ENCODE peak calls at places on chromosomes 13 and 19, in six cellular contexts. V, I, B, Z, S and J are unnamed samples.
A peak's percentile ranks its signal among the peaks of the same experiment; 100 is the strongest.

GRCh38 chr19:52601025-52601973 is 31.2 kb downstream of the ZNF701 start:
- DNase-seq in Z (peak; percentile 87), V (peak; percentile 91), B (peak; percentile 97), S (peak; percentile 94), I (peak; percentile 94), J (no peak)

GRCh38 chr13:82772802-82773201 is 1109.5 kb downstream of the SLITRK1 start:
- DNase-seq in B (no peak), S (no peak), Z (peak; percentile 47), I (no peak), V (no peak), J (no peak)

GRCh38 chr13:105979586-105979985 is 555.9 kb downstream of the EFNB2 start:
- DNase-seq in B (no peak), I (peak; percentile 38), S (no peak), Z (no peak), V (no peak), J (no peak)

GRCh38 chr13:99367663-99368448 is 60.7 kb upstream of the GPR183 start:
- DNase-seq in V (no peak), Z (no peak), B (no peak), I (no peak), S (no peak), J (peak; percentile 34)

GRCh38 chr13:41356788-41357187 is 45.7 kb downstream of the NAA16 start:
- DNase-seq in B (no peak), V (no peak), I (no peak), Z (no peak), S (no peak), J (no peak)

GRCh38 chr13:77563110-77563509 is 27.6 kb downstream of the SCEL start:
- DNase-seq in B (no peak), Z (peak; percentile 17), I (no peak), V (no peak), S (no peak), J (no peak)

GRCh38 chr19:32012206-32012605 is 333.2 kb upstream of the ZNF507 start:
- DNase-seq in S (no peak), V (no peak), B (no peak), I (no peak), Z (no peak), J (peak; percentile 65)

GRCh38 chr19:1395194-1396018 is 5.9 kb downstream of the GAMT start:
- DNase-seq in V (no peak), I (peak; percentile 68), B (no peak), Z (no peak), S (no peak), J (no peak)

GRCh38 chr13:51280379-51280940 is 58.3 kb downstream of the FAM124A start:
- DNase-seq in I (no peak), Z (no peak), S (no peak), B (peak; percentile 58), V (no peak), J (no peak)

GRCh38 chr13:53010374-53011105 is 18.1 kb upstream of the OLFM4 start:
- DNase-seq in S (no peak), Z (no peak), V (no peak), B (no peak), I (peak; percentile 93), J (no peak)

GRCh38 chr19:41792513-41793413 is 3.6 kb upstream of the CEACAM3 start:
- DNase-seq in I (peak; percentile 59), Z (peak; percentile 36), S (peak; percentile 72), V (no peak), B (no peak), J (no peak)

GRCh38 chr19:54001496-54001895 is 10.1 kb downstream of the CACNG6 start:
- DNase-seq in S (no peak), Z (no peak), V (no peak), B (no peak), I (no peak), J (no peak)

GRCh38 chr19:8580710-8581281 is 3.6 kb upstream of the MYO1F start:
- DNase-seq in B (peak; percentile 88), I (peak; percentile 84), Z (peak; percentile 66), V (peak; percentile 67), S (peak; percentile 91), J (no peak)

GRCh38 chr13:104962411-104962810 is 1573.1 kb downstream of the EFNB2 start:
- DNase-seq in I (no peak), Z (no peak), B (no peak), V (no peak), S (no peak), J (no peak)

GRCh38 chr13:75468098-75468497 is 13.9 kb downstream of the TBC1D4 start:
- DNase-seq in Z (peak; percentile 53), V (no peak), B (no peak), S (no peak), I (no peak), J (no peak)

GRCh38 chr19:44726465-44726864 is 22.0 kb upstream of the BCL3 start:
- DNase-seq in I (no peak), S (no peak), Z (no peak), B (no peak), V (no peak), J (no peak)

GRCh38 chr19:29873024-29873800 is 61.4 kb downstream of the CCNE1 start:
- DNase-seq in Z (no peak), B (no peak), I (peak; percentile 11), S (peak; percentile 61), V (no peak), J (no peak)

GRCh38 chr19:18107235-18108083 is 9.9 kb downstream of the MAST3 start:
- DNase-seq in I (peak; percentile 32), V (no peak), B (no peak), Z (no peak), S (no peak), J (no peak)

GRCh38 chr19:18108897-18109296 is 11.3 kb downstream of the MAST3 start:
- DNase-seq in Z (no peak), I (no peak), B (no peak), V (no peak), S (no peak), J (no peak)

GRCh38 chr19:18110833-18111232 is 13.3 kb downstream of the MAST3 start:
- DNase-seq in V (no peak), S (no peak), Z (no peak), I (peak; percentile 97), B (no peak), J (no peak)

GRCh38 chr19:18109731-18110671 is 12.4 kb downstream of the MAST3 start:
- DNase-seq in V (no peak), B (peak; percentile 74), S (peak; percentile 35), Z (no peak), I (peak; percentile 68), J (no peak)

DNA sequence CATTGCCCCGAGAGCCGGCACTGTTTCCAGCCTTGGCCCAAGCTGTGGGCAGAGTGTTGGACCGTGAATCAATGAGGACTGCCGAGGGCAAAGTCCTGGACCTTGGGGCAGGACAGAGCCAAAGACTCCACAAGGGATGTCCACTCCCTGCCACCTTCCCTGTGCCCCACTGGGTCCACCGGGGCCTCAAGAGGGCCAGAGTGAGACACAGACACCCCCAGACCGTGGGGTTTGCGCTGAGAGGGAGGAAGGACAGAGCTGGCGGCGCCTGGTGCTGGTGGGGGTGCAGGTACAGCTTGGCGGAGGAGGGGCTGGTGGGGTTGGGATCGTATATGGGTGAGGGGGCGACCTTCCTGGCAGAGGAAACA is 11.8 kb downstream of the MAST3 start:
- DNase-seq in V (no peak), B (no peak), I (peak; percentile 27), Z (no peak), S (no peak), J (no peak)
- H3K27ac ChIP-seq in V (no peak overlapping the region), B (peak overlapping the region; percentile 49), I (peak overlapping the region; percentile 78), Z (no peak overlapping the region), S (no peak overlapping the region), J (peak overlapping the region; percentile 43)

DNA sequence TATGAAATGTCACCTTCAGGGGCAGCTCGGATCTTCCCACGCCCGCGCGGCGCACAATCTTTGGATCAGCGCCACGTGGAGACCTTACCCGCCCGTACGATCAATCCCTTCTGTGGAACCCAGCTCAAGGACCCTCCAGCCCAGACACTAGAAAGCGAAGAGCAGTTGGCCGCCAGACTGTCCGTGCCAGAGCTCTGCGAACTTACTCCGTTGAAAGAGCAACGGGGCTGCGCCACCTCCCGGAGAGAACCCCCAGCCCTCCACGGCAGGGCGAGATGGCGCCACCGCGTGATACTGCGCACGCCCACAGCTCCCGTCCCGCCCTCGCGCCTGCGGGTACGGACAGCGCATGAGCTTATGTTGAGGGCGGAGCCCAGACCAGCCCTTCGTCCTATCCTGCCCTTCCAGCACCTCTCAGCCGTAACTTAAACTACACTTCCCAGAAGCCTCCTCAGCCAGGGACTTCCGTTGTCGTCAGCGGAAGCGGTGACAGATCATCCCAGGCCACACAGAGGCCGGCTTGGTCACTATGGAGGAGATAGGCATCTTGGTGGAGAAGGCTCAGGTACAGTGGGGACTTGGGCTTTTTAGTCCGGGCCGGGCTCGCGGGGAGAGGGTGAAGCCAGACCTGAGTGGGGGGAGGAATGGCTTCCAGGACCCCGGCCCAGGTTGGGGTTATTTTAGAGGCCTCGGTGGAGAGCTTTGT is at the start of gene PSMC4:
- DNase-seq in V (peak; percentile 93), Z (peak; percentile 99), I (peak; percentile 99), B (peak; percentile 99), S (peak; percentile 97), J (peak; percentile 99)
- TF ChIP-seq POLR2A in V (peak; percentile 46), Z (peak; percentile 95), I (peak; percentile 66), B (peak; percentile 84), S (peak; percentile 43), J (peak; percentile 83)

GRCh38 chr19:43622956-43623355 is 3.5 kb upstream of the ZNF428 start:
- DNase-seq in Z (no peak), V (no peak), S (no peak), I (no peak), B (no peak), J (no peak)

GRCh38 chr19:43624933-43625332 is 5.5 kb upstream of the ZNF428 start:
- DNase-seq in B (no peak), I (peak; percentile 71), V (no peak), S (peak; percentile 81), Z (peak; percentile 8), J (no peak)

GRCh38 chr19:43625918-43626579 is 6.6 kb upstream of the ZNF428 start:
- DNase-seq in V (no peak), I (no peak), B (no peak), Z (no peak), S (no peak), J (no peak)

GRCh38 chr19:43622070-43622469 is 2.6 kb upstream of the ZNF428 start:
- DNase-seq in I (no peak), B (no peak), V (no peak), Z (no peak), S (no peak), J (no peak)

DNA sequence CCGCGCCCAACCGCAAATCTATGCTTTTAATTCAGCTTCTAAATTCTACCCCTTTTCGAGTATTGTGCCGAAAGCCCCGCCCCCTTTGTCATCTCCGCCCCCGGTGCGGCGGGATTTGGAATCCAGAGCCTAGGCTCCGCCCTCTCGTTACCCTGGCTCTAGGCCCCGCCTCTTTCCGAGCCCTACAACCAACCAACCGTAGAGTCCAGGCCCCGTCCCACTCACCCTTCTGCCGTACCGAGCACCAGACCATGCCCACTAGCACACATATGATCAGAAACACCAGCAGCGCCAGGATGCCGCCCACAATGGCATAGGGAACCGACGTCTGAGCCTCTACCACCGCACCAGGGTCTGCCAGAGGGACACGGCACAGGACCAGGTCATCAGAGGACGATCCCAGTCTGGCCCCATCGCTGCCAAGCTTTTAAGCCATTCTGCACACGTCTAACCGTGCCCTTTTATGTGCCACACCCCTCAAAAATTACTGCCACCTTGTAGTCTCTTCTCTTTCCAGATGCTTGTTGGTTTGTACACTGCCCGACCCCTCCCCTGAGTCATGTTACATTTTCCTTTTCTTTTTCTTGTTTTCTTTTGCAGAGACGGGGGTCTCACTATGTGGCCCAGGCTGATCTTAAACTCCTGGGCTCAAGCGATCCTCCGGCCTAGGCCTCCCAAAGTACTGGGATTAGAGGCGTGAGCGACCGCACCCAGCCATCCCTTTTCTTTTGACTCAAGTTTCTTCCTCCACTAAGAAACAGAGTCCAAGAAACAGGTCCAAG is 4.7 kb upstream of the ZNF428 start:
- DNase-seq in S (peak; percentile 69), V (no peak), I (no peak), Z (no peak), B (no peak), J (no peak)
- TF ChIP-seq CTCF in S (no peak), V (no peak), I (no peak), Z (no peak), B (no peak), J (no peak)

GRCh38 chr13:81104316-81104715 is 763.4 kb upstream of the SPRY2 start:
- DNase-seq in S (no peak), I (no peak), Z (no peak), V (no peak), B (no peak), J (no peak)
- H3K27ac ChIP-seq in S (no peak overlapping the region), I (no peak overlapping the region), Z (no peak overlapping the region), V (no peak overlapping the region), B (no peak overlapping the region), J (no peak overlapping the region)